ENCODE peak calls at places on chromosomes 12 and 14, in nine cellular contexts. One of them, this sample, is unnamed.

GRCh38 chr14:67886221-67886620 is 66.6 kb downstream of the RAD51B start:
- DNase-seq in stromal cell of bone marrow: no peak
- DNase-seq in COR-L47: no peak
- DNase-seq in fibroblast of the aortic adventitia: no peak
- DNase-seq in activated CD4-positive, alpha-beta T cell treated with anti-CD3 and anti-CD28 coated beads for 1 hour: no peak
- DNase-seq in IMR-90: no peak
- DNase-seq in left ventricle myocardium inferior: no peak
- DNase-seq in stimulated activated CD8-positive, alpha-beta memory T cell treated with anti-CD3 and anti-CD28 coated beads, Interleukin-15, amount 100 ng/mL, for 24 hours: no peak
- DNase-seq in globus pallidus: no peak
- DNase-seq in this sample: no peak

GRCh38 chr14:60649815-60650381 is 621 bp upstream of the SIX1 start:
- DNase-seq in IMR-90: peak
- DNase-seq in COR-L47: no peak
- DNase-seq in globus pallidus: no peak
- DNase-seq in left ventricle myocardium inferior: no peak
- DNase-seq in stimulated activated CD8-positive, alpha-beta memory T cell treated with anti-CD3 and anti-CD28 coated beads, Interleukin-15, amount 100 ng/mL, for 24 hours: no peak
- DNase-seq in stromal cell of bone marrow: no peak
- DNase-seq in activated CD4-positive, alpha-beta T cell treated with anti-CD3 and anti-CD28 coated beads for 1 hour: no peak
- DNase-seq in fibroblast of the aortic adventitia: peak
- DNase-seq in this sample: no peak

GRCh38 chr12:12230275-12230674 is 36.6 kb downstream of the LRP6 start:
- DNase-seq in stimulated activated CD8-positive, alpha-beta memory T cell treated with anti-CD3 and anti-CD28 coated beads, Interleukin-15, amount 100 ng/mL, for 24 hours: no peak
- DNase-seq in COR-L47: no peak
- DNase-seq in IMR-90: no peak
- DNase-seq in left ventricle myocardium inferior: no peak
- DNase-seq in stromal cell of bone marrow: no peak
- DNase-seq in activated CD4-positive, alpha-beta T cell treated with anti-CD3 and anti-CD28 coated beads for 1 hour: no peak
- DNase-seq in fibroblast of the aortic adventitia: no peak
- DNase-seq in globus pallidus: no peak
- DNase-seq in this sample: no peak

GRCh38 chr14:24179961-24180726 is 8.3 kb downstream of the REC8 start:
- DNase-seq in stimulated activated CD8-positive, alpha-beta memory T cell treated with anti-CD3 and anti-CD28 coated beads, Interleukin-15, amount 100 ng/mL, for 24 hours: no peak
- DNase-seq in globus pallidus: peak
- DNase-seq in IMR-90: peak
- DNase-seq in stromal cell of bone marrow: peak
- DNase-seq in left ventricle myocardium inferior: no peak
- DNase-seq in activated CD4-positive, alpha-beta T cell treated with anti-CD3 and anti-CD28 coated beads for 1 hour: no peak
- DNase-seq in COR-L47: no peak
- DNase-seq in fibroblast of the aortic adventitia: peak
- DNase-seq in this sample: peak

GRCh38 chr14:38646391-38646790 is 390.5 kb upstream of the CLEC14A start:
- DNase-seq in COR-L47: no peak
- DNase-seq in activated CD4-positive, alpha-beta T cell treated with anti-CD3 and anti-CD28 coated beads for 1 hour: no peak
- DNase-seq in globus pallidus: peak
- DNase-seq in IMR-90: no peak
- DNase-seq in fibroblast of the aortic adventitia: no peak
- DNase-seq in left ventricle myocardium inferior: no peak
- DNase-seq in stimulated activated CD8-positive, alpha-beta memory T cell treated with anti-CD3 and anti-CD28 coated beads, Interleukin-15, amount 100 ng/mL, for 24 hours: no peak
- DNase-seq in stromal cell of bone marrow: no peak
- DNase-seq in this sample: no peak

GRCh38 chr12:66438601-66439000 is 136.3 kb downstream of the HELB start:
- DNase-seq in IMR-90: peak
- DNase-seq in left ventricle myocardium inferior: no peak
- DNase-seq in fibroblast of the aortic adventitia: peak
- DNase-seq in globus pallidus: no peak
- DNase-seq in stromal cell of bone marrow: peak
- DNase-seq in stimulated activated CD8-positive, alpha-beta memory T cell treated with anti-CD3 and anti-CD28 coated beads, Interleukin-15, amount 100 ng/mL, for 24 hours: no peak
- DNase-seq in activated CD4-positive, alpha-beta T cell treated with anti-CD3 and anti-CD28 coated beads for 1 hour: no peak
- DNase-seq in COR-L47: no peak
- DNase-seq in this sample: no peak

GRCh38 chr12:6553051-6553868 is 2.6 kb downstream of the IFFO1 start:
- DNase-seq in left ventricle myocardium inferior: peak
- DNase-seq in COR-L47: no peak
- DNase-seq in globus pallidus: no peak
- DNase-seq in activated CD4-positive, alpha-beta T cell treated with anti-CD3 and anti-CD28 coated beads for 1 hour: no peak
- DNase-seq in IMR-90: peak
- DNase-seq in stimulated activated CD8-positive, alpha-beta memory T cell treated with anti-CD3 and anti-CD28 coated beads, Interleukin-15, amount 100 ng/mL, for 24 hours: no peak
- DNase-seq in fibroblast of the aortic adventitia: peak
- DNase-seq in stromal cell of bone marrow: peak
- DNase-seq in this sample: no peak

GRCh38 chr12:46372852-46373302 is 304 bp upstream of the SLC38A2 start:
- DNase-seq in activated CD4-positive, alpha-beta T cell treated with anti-CD3 and anti-CD28 coated beads for 1 hour: no peak
- DNase-seq in left ventricle myocardium inferior: no peak
- DNase-seq in stromal cell of bone marrow: no peak
- DNase-seq in IMR-90: no peak
- DNase-seq in COR-L47: no peak
- DNase-seq in stimulated activated CD8-positive, alpha-beta memory T cell treated with anti-CD3 and anti-CD28 coated beads, Interleukin-15, amount 100 ng/mL, for 24 hours: no peak
- DNase-seq in fibroblast of the aortic adventitia: no peak
- DNase-seq in globus pallidus: no peak
- DNase-seq in this sample: no peak

GRCh38 chr14:36256131-36256801 is 64.2 kb downstream of the MBIP start:
- DNase-seq in IMR-90: no peak
- DNase-seq in globus pallidus: no peak
- DNase-seq in stimulated activated CD8-positive, alpha-beta memory T cell treated with anti-CD3 and anti-CD28 coated beads, Interleukin-15, amount 100 ng/mL, for 24 hours: no peak
- DNase-seq in fibroblast of the aortic adventitia: peak
- DNase-seq in left ventricle myocardium inferior: no peak
- DNase-seq in COR-L47: no peak
- DNase-seq in stromal cell of bone marrow: peak
- DNase-seq in activated CD4-positive, alpha-beta T cell treated with anti-CD3 and anti-CD28 coated beads for 1 hour: no peak
- DNase-seq in this sample: no peak

GRCh38 chr14:99118046-99118721 is 153.8 kb downstream of the BCL11B start:
- DNase-seq in fibroblast of the aortic adventitia: no peak
- DNase-seq in IMR-90: no peak
- DNase-seq in stromal cell of bone marrow: no peak
- DNase-seq in stimulated activated CD8-positive, alpha-beta memory T cell treated with anti-CD3 and anti-CD28 coated beads, Interleukin-15, amount 100 ng/mL, for 24 hours: no peak
- DNase-seq in activated CD4-positive, alpha-beta T cell treated with anti-CD3 and anti-CD28 coated beads for 1 hour: no peak
- DNase-seq in globus pallidus: no peak
- DNase-seq in COR-L47: no peak
- DNase-seq in left ventricle myocardium inferior: no peak
- DNase-seq in this sample: no peak

GRCh38 chr14:51333299-51333698 is 93.3 kb downstream of the TMX1 start:
- DNase-seq in IMR-90: no peak
- DNase-seq in stimulated activated CD8-positive, alpha-beta memory T cell treated with anti-CD3 and anti-CD28 coated beads, Interleukin-15, amount 100 ng/mL, for 24 hours: no peak
- DNase-seq in activated CD4-positive, alpha-beta T cell treated with anti-CD3 and anti-CD28 coated beads for 1 hour: no peak
- DNase-seq in stromal cell of bone marrow: no peak
- DNase-seq in fibroblast of the aortic adventitia: no peak
- DNase-seq in left ventricle myocardium inferior: no peak
- DNase-seq in COR-L47: no peak
- DNase-seq in globus pallidus: no peak
- DNase-seq in this sample: no peak

GRCh38 chr12:48197967-48198618 is 5.0 kb downstream of the OR10AD1 start:
- DNase-seq in stromal cell of bone marrow: peak
- DNase-seq in globus pallidus: peak
- DNase-seq in COR-L47: peak
- DNase-seq in IMR-90: peak
- DNase-seq in activated CD4-positive, alpha-beta T cell treated with anti-CD3 and anti-CD28 coated beads for 1 hour: peak
- DNase-seq in left ventricle myocardium inferior: peak
- DNase-seq in fibroblast of the aortic adventitia: peak
- DNase-seq in stimulated activated CD8-positive, alpha-beta memory T cell treated with anti-CD3 and anti-CD28 coated beads, Interleukin-15, amount 100 ng/mL, for 24 hours: peak
- DNase-seq in this sample: peak

GRCh38 chr12:53324113-53324778 is 2.8 kb upstream of the AAAS start:
- DNase-seq in left ventricle myocardium inferior: peak
- DNase-seq in fibroblast of the aortic adventitia: no peak
- DNase-seq in IMR-90: no peak
- DNase-seq in globus pallidus: no peak
- DNase-seq in stimulated activated CD8-positive, alpha-beta memory T cell treated with anti-CD3 and anti-CD28 coated beads, Interleukin-15, amount 100 ng/mL, for 24 hours: no peak
- DNase-seq in stromal cell of bone marrow: no peak
- DNase-seq in COR-L47: no peak
- DNase-seq in activated CD4-positive, alpha-beta T cell treated with anti-CD3 and anti-CD28 coated beads for 1 hour: peak
- DNase-seq in this sample: no peak

GRCh38 chr12:29889737-29890136 is 106.0 kb upstream of the TMTC1 start:
- DNase-seq in activated CD4-positive, alpha-beta T cell treated with anti-CD3 and anti-CD28 coated beads for 1 hour: no peak
- DNase-seq in stromal cell of bone marrow: peak
- DNase-seq in globus pallidus: peak
- DNase-seq in COR-L47: no peak
- DNase-seq in fibroblast of the aortic adventitia: peak
- DNase-seq in left ventricle myocardium inferior: peak
- DNase-seq in IMR-90: peak
- DNase-seq in stimulated activated CD8-positive, alpha-beta memory T cell treated with anti-CD3 and anti-CD28 coated beads, Interleukin-15, amount 100 ng/mL, for 24 hours: no peak
- DNase-seq in this sample: peak

GRCh38 chr14:65696801-65697200 is 284.3 kb downstream of the FUT8 start:
- DNase-seq in COR-L47: no peak
- DNase-seq in fibroblast of the aortic adventitia: peak
- DNase-seq in left ventricle myocardium inferior: no peak
- DNase-seq in IMR-90: peak
- DNase-seq in stimulated activated CD8-positive, alpha-beta memory T cell treated with anti-CD3 and anti-CD28 coated beads, Interleukin-15, amount 100 ng/mL, for 24 hours: no peak
- DNase-seq in activated CD4-positive, alpha-beta T cell treated with anti-CD3 and anti-CD28 coated beads for 1 hour: no peak
- DNase-seq in stromal cell of bone marrow: no peak
- DNase-seq in globus pallidus: no peak
- DNase-seq in this sample: no peak

GRCh38 chr12:56616244-56616643 is 13.9 kb downstream of the BAZ2A start:
- DNase-seq in IMR-90: no peak
- DNase-seq in stromal cell of bone marrow: no peak
- DNase-seq in activated CD4-positive, alpha-beta T cell treated with anti-CD3 and anti-CD28 coated beads for 1 hour: no peak
- DNase-seq in fibroblast of the aortic adventitia: no peak
- DNase-seq in COR-L47: no peak
- DNase-seq in stimulated activated CD8-positive, alpha-beta memory T cell treated with anti-CD3 and anti-CD28 coated beads, Interleukin-15, amount 100 ng/mL, for 24 hours: no peak
- DNase-seq in left ventricle myocardium inferior: no peak
- DNase-seq in globus pallidus: no peak
- DNase-seq in this sample: no peak

GRCh38 chr12:53046655-53047220 is 3.1 kb upstream of the TNS2 start:
- DNase-seq in stromal cell of bone marrow: peak
- DNase-seq in activated CD4-positive, alpha-beta T cell treated with anti-CD3 and anti-CD28 coated beads for 1 hour: no peak
- DNase-seq in fibroblast of the aortic adventitia: peak
- DNase-seq in IMR-90: peak
- DNase-seq in COR-L47: peak
- DNase-seq in globus pallidus: peak
- DNase-seq in stimulated activated CD8-positive, alpha-beta memory T cell treated with anti-CD3 and anti-CD28 coated beads, Interleukin-15, amount 100 ng/mL, for 24 hours: no peak
- DNase-seq in left ventricle myocardium inferior: peak
- DNase-seq in this sample: peak

GRCh38 chr12:51009038-51009437 is 17.1 kb downstream of the SLC11A2 start:
- DNase-seq in stromal cell of bone marrow: no peak
- DNase-seq in COR-L47: no peak
- DNase-seq in stimulated activated CD8-positive, alpha-beta memory T cell treated with anti-CD3 and anti-CD28 coated beads, Interleukin-15, amount 100 ng/mL, for 24 hours: no peak
- DNase-seq in left ventricle myocardium inferior: peak
- DNase-seq in globus pallidus: peak
- DNase-seq in activated CD4-positive, alpha-beta T cell treated with anti-CD3 and anti-CD28 coated beads for 1 hour: peak
- DNase-seq in fibroblast of the aortic adventitia: no peak
- DNase-seq in IMR-90: no peak
- DNase-seq in this sample: no peak

GRCh38 chr12:48002773-48003218 is 1.5 kb downstream of the COL2A1 start:
- DNase-seq in fibroblast of the aortic adventitia: peak
- DNase-seq in left ventricle myocardium inferior: no peak
- DNase-seq in IMR-90: peak
- DNase-seq in stimulated activated CD8-positive, alpha-beta memory T cell treated with anti-CD3 and anti-CD28 coated beads, Interleukin-15, amount 100 ng/mL, for 24 hours: no peak
- DNase-seq in globus pallidus: no peak
- DNase-seq in COR-L47: peak
- DNase-seq in activated CD4-positive, alpha-beta T cell treated with anti-CD3 and anti-CD28 coated beads for 1 hour: no peak
- DNase-seq in stromal cell of bone marrow: no peak
- DNase-seq in this sample: no peak

GRCh38 chr14:23751591-23751990 is 115.4 kb downstream of the DHRS2 start:
- DNase-seq in stromal cell of bone marrow: peak
- DNase-seq in COR-L47: no peak
- DNase-seq in left ventricle myocardium inferior: no peak
- DNase-seq in activated CD4-positive, alpha-beta T cell treated with anti-CD3 and anti-CD28 coated beads for 1 hour: no peak
- DNase-seq in fibroblast of the aortic adventitia: no peak
- DNase-seq in IMR-90: no peak
- DNase-seq in globus pallidus: no peak
- DNase-seq in stimulated activated CD8-positive, alpha-beta memory T cell treated with anti-CD3 and anti-CD28 coated beads, Interleukin-15, amount 100 ng/mL, for 24 hours: no peak
- DNase-seq in this sample: no peak

GRCh38 chr12:54026640-54027441 is 1.4 kb upstream of the HOXC6 start:
- DNase-seq in COR-L47: no peak
- DNase-seq in stimulated activated CD8-positive, alpha-beta memory T cell treated with anti-CD3 and anti-CD28 coated beads, Interleukin-15, amount 100 ng/mL, for 24 hours: no peak
- DNase-seq in fibroblast of the aortic adventitia: no peak
- DNase-seq in stromal cell of bone marrow: no peak
- DNase-seq in IMR-90: no peak
- DNase-seq in activated CD4-positive, alpha-beta T cell treated with anti-CD3 and anti-CD28 coated beads for 1 hour: no peak
- DNase-seq in globus pallidus: no peak
- DNase-seq in left ventricle myocardium inferior: no peak
- DNase-seq in this sample: no peak

GRCh38 chr12:26011099-26011498 is 52.6 kb downstream of the RASSF8 start:
- DNase-seq in activated CD4-positive, alpha-beta T cell treated with anti-CD3 and anti-CD28 coated beads for 1 hour: no peak
- DNase-seq in globus pallidus: no peak
- DNase-seq in fibroblast of the aortic adventitia: peak
- DNase-seq in left ventricle myocardium inferior: no peak
- DNase-seq in IMR-90: peak
- DNase-seq in COR-L47: no peak
- DNase-seq in stimulated activated CD8-positive, alpha-beta memory T cell treated with anti-CD3 and anti-CD28 coated beads, Interleukin-15, amount 100 ng/mL, for 24 hours: no peak
- DNase-seq in stromal cell of bone marrow: peak
- DNase-seq in this sample: peak

GRCh38 chr12:54409267-54409666 is 9.8 kb downstream of the ITGA5 start:
- DNase-seq in fibroblast of the aortic adventitia: no peak
- DNase-seq in COR-L47: no peak
- DNase-seq in activated CD4-positive, alpha-beta T cell treated with anti-CD3 and anti-CD28 coated beads for 1 hour: no peak
- DNase-seq in IMR-90: no peak
- DNase-seq in stimulated activated CD8-positive, alpha-beta memory T cell treated with anti-CD3 and anti-CD28 coated beads, Interleukin-15, amount 100 ng/mL, for 24 hours: no peak
- DNase-seq in left ventricle myocardium inferior: no peak
- DNase-seq in globus pallidus: no peak
- DNase-seq in stromal cell of bone marrow: no peak
- DNase-seq in this sample: no peak

GRCh38 chr14:57982802-57983201 is 116.9 kb upstream of the SLC35F4 start:
- DNase-seq in left ventricle myocardium inferior: no peak
- DNase-seq in stimulated activated CD8-positive, alpha-beta memory T cell treated with anti-CD3 and anti-CD28 coated beads, Interleukin-15, amount 100 ng/mL, for 24 hours: no peak
- DNase-seq in activated CD4-positive, alpha-beta T cell treated with anti-CD3 and anti-CD28 coated beads for 1 hour: no peak
- DNase-seq in IMR-90: no peak
- DNase-seq in stromal cell of bone marrow: no peak
- DNase-seq in fibroblast of the aortic adventitia: no peak
- DNase-seq in globus pallidus: no peak
- DNase-seq in COR-L47: peak
- DNase-seq in this sample: no peak

GRCh38 chr12:42237853-42238239 is 202 bp downstream of the YAF2 start:
- DNase-seq in stimulated activated CD8-positive, alpha-beta memory T cell treated with anti-CD3 and anti-CD28 coated beads, Interleukin-15, amount 100 ng/mL, for 24 hours: no peak
- DNase-seq in IMR-90: no peak
- DNase-seq in stromal cell of bone marrow: no peak
- DNase-seq in activated CD4-positive, alpha-beta T cell treated with anti-CD3 and anti-CD28 coated beads for 1 hour: no peak
- DNase-seq in globus pallidus: no peak
- DNase-seq in left ventricle myocardium inferior: no peak
- DNase-seq in fibroblast of the aortic adventitia: no peak
- DNase-seq in COR-L47: no peak
- DNase-seq in this sample: no peak

GRCh38 chr14:22383515-22384166 is 205.4 kb downstream of the DAD1 start:
- DNase-seq in COR-L47: no peak
- DNase-seq in left ventricle myocardium inferior: no peak
- DNase-seq in stromal cell of bone marrow: no peak
- DNase-seq in activated CD4-positive, alpha-beta T cell treated with anti-CD3 and anti-CD28 coated beads for 1 hour: no peak
- DNase-seq in fibroblast of the aortic adventitia: no peak
- DNase-seq in globus pallidus: no peak
- DNase-seq in IMR-90: no peak
- DNase-seq in stimulated activated CD8-positive, alpha-beta memory T cell treated with anti-CD3 and anti-CD28 coated beads, Interleukin-15, amount 100 ng/mL, for 24 hours: no peak
- DNase-seq in this sample: no peak

GRCh38 chr14:104799657-104800599 is 973 bp upstream of the ZBTB42 start:
- DNase-seq in left ventricle myocardium inferior: peak
- DNase-seq in activated CD4-positive, alpha-beta T cell treated with anti-CD3 and anti-CD28 coated beads for 1 hour: peak
- DNase-seq in COR-L47: peak
- DNase-seq in globus pallidus: no peak
- DNase-seq in IMR-90: peak
- DNase-seq in fibroblast of the aortic adventitia: peak
- DNase-seq in stimulated activated CD8-positive, alpha-beta memory T cell treated with anti-CD3 and anti-CD28 coated beads, Interleukin-15, amount 100 ng/mL, for 24 hours: peak
- DNase-seq in stromal cell of bone marrow: peak
- DNase-seq in this sample: peak

GRCh38 chr12:52442600-52443061 is 8.5 kb upstream of the KRT75 start:
- DNase-seq in globus pallidus: peak
- DNase-seq in stromal cell of bone marrow: peak
- DNase-seq in left ventricle myocardium inferior: no peak
- DNase-seq in COR-L47: no peak
- DNase-seq in stimulated activated CD8-positive, alpha-beta memory T cell treated with anti-CD3 and anti-CD28 coated beads, Interleukin-15, amount 100 ng/mL, for 24 hours: no peak
- DNase-seq in fibroblast of the aortic adventitia: peak
- DNase-seq in activated CD4-positive, alpha-beta T cell treated with anti-CD3 and anti-CD28 coated beads for 1 hour: no peak
- DNase-seq in IMR-90: peak
- DNase-seq in this sample: no peak

GRCh38 chr14:102461490-102462317 is 47.9 kb downstream of the ANKRD9 start:
- DNase-seq in stromal cell of bone marrow: no peak
- DNase-seq in globus pallidus: no peak
- DNase-seq in COR-L47: no peak
- DNase-seq in fibroblast of the aortic adventitia: peak
- DNase-seq in stimulated activated CD8-positive, alpha-beta memory T cell treated with anti-CD3 and anti-CD28 coated beads, Interleukin-15, amount 100 ng/mL, for 24 hours: no peak
- DNase-seq in IMR-90: no peak
- DNase-seq in left ventricle myocardium inferior: no peak
- DNase-seq in activated CD4-positive, alpha-beta T cell treated with anti-CD3 and anti-CD28 coated beads for 1 hour: no peak
- DNase-seq in this sample: no peak

GRCh38 chr12:94242871-94243270 is 94.5 kb downstream of the PLXNC1 start:
- DNase-seq in stimulated activated CD8-positive, alpha-beta memory T cell treated with anti-CD3 and anti-CD28 coated beads, Interleukin-15, amount 100 ng/mL, for 24 hours: no peak
- DNase-seq in fibroblast of the aortic adventitia: no peak
- DNase-seq in left ventricle myocardium inferior: peak
- DNase-seq in COR-L47: peak
- DNase-seq in activated CD4-positive, alpha-beta T cell treated with anti-CD3 and anti-CD28 coated beads for 1 hour: no peak
- DNase-seq in globus pallidus: no peak
- DNase-seq in stromal cell of bone marrow: no peak
- DNase-seq in IMR-90: no peak
- DNase-seq in this sample: no peak

GRCh38 chr14:59482471-59483331 is 1.5 kb downstream of the L3HYPDH start:
- DNase-seq in left ventricle myocardium inferior: no peak
- DNase-seq in activated CD4-positive, alpha-beta T cell treated with anti-CD3 and anti-CD28 coated beads for 1 hour: no peak
- DNase-seq in globus pallidus: peak
- DNase-seq in stromal cell of bone marrow: peak
- DNase-seq in fibroblast of the aortic adventitia: peak
- DNase-seq in stimulated activated CD8-positive, alpha-beta memory T cell treated with anti-CD3 and anti-CD28 coated beads, Interleukin-15, amount 100 ng/mL, for 24 hours: no peak
- DNase-seq in COR-L47: no peak
- DNase-seq in IMR-90: peak
- DNase-seq in this sample: peak